ENCODE peak calls at places on chromosomes 12 and 14, in ten cellular contexts. D is upper lobe of right lung; S is posterior vena cava; M is brain microvascular endothelial cell; K is RWPE2; A is endothelial cell of umbilical vein; O is activated naive CD8-positive, alpha-beta T cell treated with anti-CD3 and anti-CD28 coated beads for 36 hours; P is heart right ventricle; U is substantia nigra; Z is T-helper 2 cell. R is an unnamed sample.

GRCh38 chr12:3042394-3042793 is 34.8 kb upstream of the TSPAN9 start:
- DNase-seq in D (no peak), S (no peak), M (no peak), K (peak), A (no peak), O (no peak), P (peak), U (no peak), Z (no peak), R (no peak)

GRCh38 chr14:73503648-73504047 is 12.9 kb downstream of the RIOX1 start:
- DNase-seq in D (no peak), S (no peak), M (peak), K (no peak), A (no peak), O (no peak), P (no peak), U (no peak), Z (peak), R (no peak)

GRCh38 chr12:54984602-54985376 is at the start of gene TESPA1:
- DNase-seq in D (peak), S (no peak), M (no peak), K (no peak), A (no peak), O (peak), P (peak), U (no peak), Z (peak), R (no peak)

GRCh38 chr14:104429291-104429861 is 150.2 kb upstream of the C14orf180 start:
- DNase-seq in D (peak), S (peak), M (no peak), K (peak), A (no peak), O (no peak), P (no peak), U (no peak), Z (no peak), R (no peak)

GRCh38 chr14:24381363-24382102 is 13.5 kb downstream of the NFATC4 start:
- DNase-seq in D (no peak), S (no peak), M (no peak), K (no peak), A (no peak), O (no peak), P (no peak), U (no peak), Z (no peak), R (no peak)

GRCh38 chr12:50057000-50057841 is at the start of gene ASIC1:
- DNase-seq in D (peak), S (peak), M (peak), K (peak), A (peak), O (peak), P (peak), U (peak), Z (no peak), R (peak)

GRCh38 chr14:56087824-56088571 is 30.2 kb upstream of the PELI2 start:
- DNase-seq in D (no peak), S (no peak), M (no peak), K (no peak), A (no peak), O (no peak), P (no peak), U (no peak), Z (no peak), R (no peak)

GRCh38 chr14:52021971-52022600 is 32.7 kb downstream of the RTRAF start:
- DNase-seq in D (no peak), S (no peak), M (no peak), K (no peak), A (peak), O (peak), P (peak), U (no peak), Z (no peak), R (no peak)

GRCh38 chr12:7642876-7643309 is 22.8 kb downstream of the APOBEC1 start:
- DNase-seq in D (no peak), S (no peak), M (no peak), K (no peak), A (peak), O (peak), P (no peak), U (no peak), Z (no peak), R (no peak)

GRCh38 chr12:45435945-45436710 is 220.2 kb downstream of the ANO6 start:
- DNase-seq in D (no peak), S (no peak), M (no peak), K (no peak), A (peak), O (no peak), P (no peak), U (no peak), Z (no peak), R (no peak)

GRCh38 chr12:25241171-25242020 is 9.3 kb downstream of the KRAS start:
- DNase-seq in D (no peak), S (no peak), M (peak), K (no peak), A (peak), O (peak), P (no peak), U (no peak), Z (peak), R (no peak)

GRCh38 chr12:58395470-58395869 is 454.1 kb downstream of the ATP23 start:
- DNase-seq in D (no peak), S (no peak), M (no peak), K (no peak), A (no peak), O (no peak), P (no peak), U (no peak), Z (no peak), R (no peak)

GRCh38 chr14:40096968-40097367 is 664.7 kb upstream of the FBXO33 start:
- DNase-seq in D (no peak), S (no peak), M (no peak), K (no peak), A (no peak), O (no peak), P (no peak), U (no peak), Z (no peak), R (no peak)